ENCODE peak calls at places on chromosomes 4 and X, in ten cellular contexts. One of them, this sample, is unnamed.

GRCh38 chrX:122770581-122770980 is 413.5 kb upstream of the GRIA3 start:
- DNase-seq in suprapubic skin: no peak
- DNase-seq in A549: no peak
- DNase-seq in ovary: no peak
- DNase-seq in stomach: no peak
- DNase-seq in transverse colon: no peak
- DNase-seq in sigmoid colon: no peak
- DNase-seq in H1: no peak
- DNase-seq in upper lobe of left lung: no peak
- DNase-seq in SK-N-SH: no peak
- DNase-seq in this sample: no peak

GRCh38 chr4:80360900-80361299 is 25.4 kb downstream of the CFAP299 start:
- DNase-seq in suprapubic skin: no peak
- DNase-seq in A549: no peak
- DNase-seq in ovary: no peak
- DNase-seq in stomach: no peak
- DNase-seq in transverse colon: no peak
- DNase-seq in sigmoid colon: no peak
- DNase-seq in H1: no peak
- DNase-seq in upper lobe of left lung: no peak
- DNase-seq in SK-N-SH: no peak
- DNase-seq in this sample: no peak

GRCh38 chr4:13833171-13833804 is 205.8 kb upstream of the BOD1L1 start:
- DNase-seq in suprapubic skin: no peak
- DNase-seq in A549: no peak
- DNase-seq in ovary: no peak
- DNase-seq in stomach: no peak
- DNase-seq in transverse colon: no peak
- DNase-seq in sigmoid colon: no peak
- DNase-seq in H1: no peak
- DNase-seq in upper lobe of left lung: no peak
- DNase-seq in SK-N-SH: no peak
- DNase-seq in this sample: no peak

GRCh38 chr4:26388671-26389070 is 67.9 kb downstream of the RBPJ start:
- DNase-seq in suprapubic skin: no peak
- DNase-seq in A549: no peak
- DNase-seq in ovary: no peak
- DNase-seq in stomach: no peak
- DNase-seq in transverse colon: no peak
- DNase-seq in sigmoid colon: no peak
- DNase-seq in H1: no peak
- DNase-seq in upper lobe of left lung: no peak
- DNase-seq in SK-N-SH: no peak
- DNase-seq in this sample: no peak

GRCh38 chr4:151561551-151562256 is 152.7 kb downstream of the FHIP1A start:
- DNase-seq in suprapubic skin: no peak
- DNase-seq in A549: no peak
- DNase-seq in ovary: no peak
- DNase-seq in stomach: no peak
- DNase-seq in transverse colon: no peak
- DNase-seq in sigmoid colon: no peak
- DNase-seq in H1: no peak
- DNase-seq in upper lobe of left lung: no peak
- DNase-seq in SK-N-SH: no peak
- DNase-seq in this sample: no peak

GRCh38 chr4:62457356-62457755 is 1257.2 kb downstream of the ADGRL3 start:
- DNase-seq in suprapubic skin: no peak
- DNase-seq in A549: no peak
- DNase-seq in ovary: no peak
- DNase-seq in stomach: no peak
- DNase-seq in transverse colon: no peak
- DNase-seq in sigmoid colon: no peak
- DNase-seq in H1: no peak
- DNase-seq in upper lobe of left lung: no peak
- DNase-seq in SK-N-SH: no peak
- DNase-seq in this sample: no peak

GRCh38 chr4:150789864-150790263 is 207.9 kb downstream of the MAB21L2 start:
- DNase-seq in suprapubic skin: no peak
- DNase-seq in A549: no peak
- DNase-seq in ovary: no peak
- DNase-seq in stomach: no peak
- DNase-seq in transverse colon: no peak
- DNase-seq in sigmoid colon: no peak
- DNase-seq in H1: no peak
- DNase-seq in upper lobe of left lung: no peak
- DNase-seq in SK-N-SH: no peak
- DNase-seq in this sample: no peak

GRCh38 chr4:8378101-8378724 is 62.3 kb downstream of the ACOX3 start:
- DNase-seq in suprapubic skin: no peak
- DNase-seq in A549: no peak
- DNase-seq in ovary: no peak
- DNase-seq in stomach: no peak
- DNase-seq in transverse colon: no peak
- DNase-seq in sigmoid colon: peak; percentile 34
- DNase-seq in H1: no peak
- DNase-seq in upper lobe of left lung: no peak
- DNase-seq in SK-N-SH: no peak
- DNase-seq in this sample: no peak

GRCh38 chr4:149293233-149293632 is 522.4 kb downstream of the IQCM start:
- DNase-seq in suprapubic skin: no peak
- DNase-seq in A549: no peak
- DNase-seq in ovary: no peak
- DNase-seq in stomach: no peak
- DNase-seq in transverse colon: no peak
- DNase-seq in sigmoid colon: no peak
- DNase-seq in H1: no peak
- DNase-seq in upper lobe of left lung: no peak
- DNase-seq in SK-N-SH: no peak
- DNase-seq in this sample: no peak

GRCh38 chr4:4960574-4960973 is 58.7 kb downstream of the CYTL1 start:
- DNase-seq in suprapubic skin: no peak
- DNase-seq in A549: no peak
- DNase-seq in ovary: no peak
- DNase-seq in stomach: no peak
- DNase-seq in transverse colon: no peak
- DNase-seq in sigmoid colon: no peak
- DNase-seq in H1: no peak
- DNase-seq in upper lobe of left lung: no peak
- DNase-seq in SK-N-SH: no peak
- DNase-seq in this sample: no peak

DNA sequence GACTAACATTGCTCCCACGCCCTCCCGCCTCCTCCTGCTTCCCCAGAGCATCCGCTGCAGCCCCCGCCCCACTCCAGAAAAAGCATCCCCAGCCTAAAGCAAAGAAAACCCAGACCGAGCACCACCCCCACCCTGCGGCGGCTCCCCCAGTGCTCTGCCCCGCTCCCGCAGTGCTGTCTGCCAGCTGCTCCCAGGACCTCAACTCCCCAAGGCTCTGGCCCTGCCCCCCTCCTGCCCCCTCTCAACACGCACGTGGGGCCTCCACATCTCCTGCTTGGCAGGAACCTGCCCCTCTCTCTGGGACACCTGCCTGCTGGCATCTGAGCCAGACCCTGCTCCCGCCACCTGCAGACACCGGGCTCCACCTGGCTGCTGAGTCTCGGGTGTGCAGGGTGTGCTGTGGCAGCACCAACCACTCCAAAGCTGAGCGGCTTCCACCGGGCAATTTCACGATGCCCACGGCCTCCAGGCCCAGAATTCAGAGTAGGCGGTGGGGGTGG is 79.4 kb downstream of the FAM53A start:
- DNase-seq in suprapubic skin: no peak
- DNase-seq in A549: no peak
- DNase-seq in ovary: no peak
- DNase-seq in stomach: peak; percentile 58
- DNase-seq in transverse colon: peak; percentile 22
- DNase-seq in sigmoid colon: peak; percentile 52
- DNase-seq in H1: no peak
- DNase-seq in upper lobe of left lung: no peak
- DNase-seq in SK-N-SH: peak; percentile 58
- DNase-seq in this sample: no peak
- TF ChIP-seq EP300 in suprapubic skin: no peak
- TF ChIP-seq EP300 in A549: no peak
- TF ChIP-seq EP300 in ovary: no peak
- TF ChIP-seq EP300 in stomach: no peak
- TF ChIP-seq EP300 in transverse colon: no peak
- TF ChIP-seq EP300 in sigmoid colon: no peak
- TF ChIP-seq EP300 in H1: no peak
- TF ChIP-seq EP300 in upper lobe of left lung: no peak
- TF ChIP-seq EP300 in SK-N-SH: no peak
- TF ChIP-seq EP300 in this sample: no peak

GRCh38 chr4:184267673-184268573 is 50.2 kb upstream of the ENPP6 start:
- DNase-seq in suprapubic skin: no peak
- DNase-seq in A549: peak; percentile 58
- DNase-seq in ovary: no peak
- DNase-seq in stomach: peak; percentile 60
- DNase-seq in transverse colon: peak; percentile 77
- DNase-seq in sigmoid colon: no peak
- DNase-seq in H1: no peak
- DNase-seq in upper lobe of left lung: no peak
- DNase-seq in SK-N-SH: no peak
- DNase-seq in this sample: peak; percentile 32
- TF ChIP-seq EP300 in suprapubic skin: no peak
- TF ChIP-seq EP300 in A549: no peak
- TF ChIP-seq EP300 in ovary: no peak
- TF ChIP-seq EP300 in stomach: no peak
- TF ChIP-seq EP300 in transverse colon: no peak
- TF ChIP-seq EP300 in sigmoid colon: no peak
- TF ChIP-seq EP300 in H1: no peak
- TF ChIP-seq EP300 in upper lobe of left lung: no peak
- TF ChIP-seq EP300 in SK-N-SH: no peak
- TF ChIP-seq EP300 in this sample: peak; percentile 41

GRCh38 chr4:64230709-64231310 is 178.4 kb downstream of the TECRL start:
- DNase-seq in suprapubic skin: no peak
- DNase-seq in A549: peak; percentile 14
- DNase-seq in ovary: no peak
- DNase-seq in stomach: no peak
- DNase-seq in transverse colon: no peak
- DNase-seq in sigmoid colon: no peak
- DNase-seq in H1: no peak
- DNase-seq in upper lobe of left lung: no peak
- DNase-seq in SK-N-SH: peak; percentile 3
- DNase-seq in this sample: no peak
- TF ChIP-seq EP300 in suprapubic skin: no peak
- TF ChIP-seq EP300 in A549: no peak
- TF ChIP-seq EP300 in ovary: no peak
- TF ChIP-seq EP300 in stomach: no peak
- TF ChIP-seq EP300 in transverse colon: no peak
- TF ChIP-seq EP300 in sigmoid colon: no peak
- TF ChIP-seq EP300 in H1: no peak
- TF ChIP-seq EP300 in upper lobe of left lung: no peak
- TF ChIP-seq EP300 in SK-N-SH: no peak
- TF ChIP-seq EP300 in this sample: no peak

GRCh38 chrX:46208225-46208854 is 336.9 kb downstream of the ZNF674 start:
- DNase-seq in suprapubic skin: no peak
- DNase-seq in A549: no peak
- DNase-seq in ovary: no peak
- DNase-seq in stomach: no peak
- DNase-seq in transverse colon: no peak
- DNase-seq in sigmoid colon: no peak
- DNase-seq in H1: no peak
- DNase-seq in upper lobe of left lung: no peak
- DNase-seq in SK-N-SH: no peak
- DNase-seq in this sample: no peak
- TF ChIP-seq EP300 in suprapubic skin: no peak
- TF ChIP-seq EP300 in A549: no peak
- TF ChIP-seq EP300 in ovary: no peak
- TF ChIP-seq EP300 in stomach: no peak
- TF ChIP-seq EP300 in transverse colon: no peak
- TF ChIP-seq EP300 in sigmoid colon: no peak
- TF ChIP-seq EP300 in H1: no peak
- TF ChIP-seq EP300 in upper lobe of left lung: no peak
- TF ChIP-seq EP300 in SK-N-SH: no peak
- TF ChIP-seq EP300 in this sample: no peak

DNA sequence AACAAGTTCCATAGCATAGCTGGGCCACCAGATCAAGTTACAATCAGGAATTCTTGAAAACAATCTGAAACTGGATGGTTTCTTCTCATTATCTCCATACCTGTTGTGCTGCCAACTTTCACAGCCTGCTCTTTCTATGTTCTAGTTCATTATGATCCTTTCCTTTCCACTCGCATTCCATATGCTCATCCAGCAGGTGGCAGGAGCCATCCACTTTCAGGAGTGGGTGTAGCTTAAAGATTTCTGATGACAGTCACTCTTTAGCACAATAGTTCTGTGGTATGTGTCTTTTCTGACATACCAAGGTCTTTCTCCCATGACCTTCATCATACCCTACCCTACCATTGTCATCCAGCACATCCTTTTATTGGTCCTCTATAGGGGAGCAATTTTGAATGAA is 46.4 kb downstream of the PAGE2 start:
- DNase-seq in suprapubic skin: no peak
- DNase-seq in A549: peak; percentile 45
- DNase-seq in ovary: peak; percentile 25
- DNase-seq in stomach: peak; percentile 48
- DNase-seq in transverse colon: peak; percentile 43
- DNase-seq in sigmoid colon: no peak
- DNase-seq in H1: no peak
- DNase-seq in upper lobe of left lung: no peak
- DNase-seq in SK-N-SH: peak; percentile 41
- DNase-seq in this sample: peak; percentile 11
- TF ChIP-seq EP300 in suprapubic skin: no peak
- TF ChIP-seq EP300 in A549: no peak
- TF ChIP-seq EP300 in ovary: no peak
- TF ChIP-seq EP300 in stomach: no peak
- TF ChIP-seq EP300 in transverse colon: no peak
- TF ChIP-seq EP300 in sigmoid colon: no peak
- TF ChIP-seq EP300 in H1: no peak
- TF ChIP-seq EP300 in upper lobe of left lung: no peak
- TF ChIP-seq EP300 in SK-N-SH: no peak
- TF ChIP-seq EP300 in this sample: no peak

GRCh38 chr4:40305329-40306193 is 29.6 kb upstream of the CHRNA9 start:
- DNase-seq in suprapubic skin: no peak
- DNase-seq in A549: no peak
- DNase-seq in ovary: no peak
- DNase-seq in stomach: no peak
- DNase-seq in transverse colon: peak; percentile 44
- DNase-seq in sigmoid colon: peak; percentile 26
- DNase-seq in H1: no peak
- DNase-seq in upper lobe of left lung: no peak
- DNase-seq in SK-N-SH: no peak
- DNase-seq in this sample: no peak
- TF ChIP-seq EP300 in suprapubic skin: no peak
- TF ChIP-seq EP300 in A549: no peak
- TF ChIP-seq EP300 in ovary: no peak
- TF ChIP-seq EP300 in stomach: no peak
- TF ChIP-seq EP300 in transverse colon: no peak
- TF ChIP-seq EP300 in sigmoid colon: no peak
- TF ChIP-seq EP300 in H1: no peak
- TF ChIP-seq EP300 in upper lobe of left lung: no peak
- TF ChIP-seq EP300 in SK-N-SH: no peak
- TF ChIP-seq EP300 in this sample: no peak

DNA sequence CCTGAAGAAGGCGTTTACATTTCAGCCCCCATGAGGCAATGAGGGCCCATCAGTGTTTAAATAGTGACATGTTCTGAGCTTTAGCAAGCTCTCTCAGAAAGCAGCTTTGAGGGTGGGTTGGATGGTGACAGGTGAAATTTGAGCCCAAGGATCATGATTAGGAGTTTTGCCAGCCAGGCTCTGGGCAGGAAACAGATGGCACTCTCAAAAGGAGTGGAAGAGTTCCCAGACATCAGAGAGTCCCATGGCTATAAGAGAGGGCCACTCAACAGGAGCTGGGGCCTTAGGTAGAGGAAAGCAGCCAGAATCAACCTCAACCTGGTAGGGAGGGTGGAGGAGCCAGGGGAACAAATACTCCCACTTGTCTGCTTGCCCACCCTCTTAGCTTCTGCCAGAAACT is 499.8 kb downstream of the MID1IP1 start:
- DNase-seq in suprapubic skin: no peak
- DNase-seq in A549: no peak
- DNase-seq in ovary: no peak
- DNase-seq in stomach: no peak
- DNase-seq in transverse colon: no peak
- DNase-seq in sigmoid colon: no peak
- DNase-seq in H1: no peak
- DNase-seq in upper lobe of left lung: no peak
- DNase-seq in SK-N-SH: no peak
- DNase-seq in this sample: no peak
- TF ChIP-seq EP300 in suprapubic skin: no peak
- TF ChIP-seq EP300 in A549: no peak
- TF ChIP-seq EP300 in ovary: no peak
- TF ChIP-seq EP300 in stomach: no peak
- TF ChIP-seq EP300 in transverse colon: no peak
- TF ChIP-seq EP300 in sigmoid colon: no peak
- TF ChIP-seq EP300 in H1: no peak
- TF ChIP-seq EP300 in upper lobe of left lung: no peak
- TF ChIP-seq EP300 in SK-N-SH: no peak
- TF ChIP-seq EP300 in this sample: no peak